ENCODE peak calls at places on chromosomes 12 and 14, in six cellular contexts. Y is GM04504; U is stimulated activated CD4-positive, alpha-beta T cell treated with anti-CD3 and anti-CD28 coated beads, Interleukin-15, amount 100 ng/mL, for 24 hours; W is HCT116; J is NCI-H1105 treated with DMSO at 0.1 percent for 48 hours; N is NCI-H524. Z is an unnamed sample.

GRCh38 chr14:90301580-90302181 is 30.1 kb downstream of the NRDE2 start:
- DNase-seq in Y (no peak), U (no peak), W (no peak), J (peak; percentile 65), N (peak; percentile 31), Z (no peak)

GRCh38 chr14:36816481-36816880 is 154.8 kb downstream of the PAX9 start:
- DNase-seq in Y (no peak), U (no peak), W (no peak), J (no peak), N (no peak), Z (no peak)

GRCh38 chr14:87233266-87233665 is 759.7 kb downstream of the GALC start:
- DNase-seq in Y (no peak), U (no peak), W (no peak), J (no peak), N (no peak), Z (no peak)

GRCh38 chr14:100362311-100362927 is 39.3 kb downstream of the SLC25A47 start:
- DNase-seq in Y (no peak), U (no peak), W (no peak), J (no peak), N (no peak), Z (no peak)

GRCh38 chr12:131994589-131994988 is 44.8 kb downstream of the EP400 start:
- DNase-seq in Y (no peak), U (no peak), W (no peak), J (no peak), N (no peak), Z (no peak)

GRCh38 chr12:22083167-22083566 is 37.1 kb downstream of the CMAS start:
- DNase-seq in Y (peak; percentile 13), U (no peak), W (peak; percentile 12), J (peak; percentile 43), N (no peak), Z (no peak)

GRCh38 chr14:100332797-100333196 is 9.7 kb downstream of the SLC25A47 start:
- DNase-seq in Y (no peak), U (no peak), W (no peak), J (no peak), N (no peak), Z (no peak)

GRCh38 chr14:102985665-102986064 is 63.2 kb downstream of the AMN start:
- DNase-seq in Y (no peak), U (no peak), W (no peak), J (no peak), N (no peak), Z (no peak)

GRCh38 chr14:96793547-96793946 is 3.6 kb upstream of the VRK1 start:
- DNase-seq in Y (no peak), U (no peak), W (no peak), J (no peak), N (no peak), Z (no peak)

GRCh38 chr14:50085570-50086315 is 30.6 kb downstream of the VCPKMT start:
- DNase-seq in Y (peak; percentile 69), U (peak; percentile 75), W (no peak), J (no peak), N (no peak), Z (peak; percentile 62)

GRCh38 chr14:32366256-32366655 is 37.2 kb downstream of the AKAP6 start:
- DNase-seq in Y (no peak), U (no peak), W (no peak), J (no peak), N (no peak), Z (no peak)

GRCh38 chr12:57848208-57848607 is 1.7 kb upstream of the CTDSP2 start:
- DNase-seq in Y (no peak), U (no peak), W (no peak), J (no peak), N (no peak), Z (no peak)

Z was measured in activated naive CD8-positive, alpha-beta T cell treated with anti-CD3 and anti-CD28 coated beads, Interleukin-2, amount 50 U/mL, for 24 hours.